ENCODE peak calls at places on chromosome 3, in nine cellular contexts. G is activated B cell treated with CpG ODN at 0.5 μM for 24 hours; V is memory B cell; J is effector CD4-positive, alpha-beta T cell; N is right lobe of liver; T is H54; A is stimulated activated naive CD8-positive, alpha-beta T cell treated with anti-CD3 and anti-CD28 coated beads, Interleukin-15, Interleukin-2, amounts not matched to agents 100 U/mL and 50 U/mL, for 24 hours; H is IMR-90; Z is GM23338. W is an unnamed sample.

GRCh38 chr3:6717026-6717943 is 143.6 kb upstream of the GRM7 start:
- DNase-seq in G (no peak), V (no peak), J (no peak), N (no peak), T (no peak), A (no peak), H (no peak), Z (no peak), W (no peak)

GRCh38 chr3:63015614-63016016 is 140.4 kb upstream of the CADPS start:
- DNase-seq in G (no peak), V (no peak), J (no peak), N (no peak), T (no peak), A (no peak), H (no peak), Z (peak), W (peak)

GRCh38 chr3:101643861-101644613 is 32.9 kb downstream of the ZBTB11 start:
- DNase-seq in G (no peak), V (no peak), J (peak), N (no peak), T (no peak), A (peak), H (peak), Z (no peak), W (no peak)

GRCh38 chr3:120615863-120616599 is 19.9 kb downstream of the NDUFB4 start:
- DNase-seq in G (no peak), V (no peak), J (no peak), N (no peak), T (peak), A (no peak), H (peak), Z (peak), W (no peak)

GRCh38 chr3:74897006-74897405 is 282.5 kb upstream of the CNTN3 start:
- DNase-seq in G (no peak), V (no peak), J (no peak), N (no peak), T (peak), A (no peak), H (no peak), Z (peak), W (no peak)

GRCh38 chr3:160686955-160687535 is 10.1 kb downstream of the ARL14 start:
- DNase-seq in G (no peak), V (no peak), J (no peak), N (no peak), T (no peak), A (no peak), H (peak), Z (peak), W (no peak)

GRCh38 chr3:127043041-127043641 is 60.2 kb downstream of the PLXNA1 start:
- DNase-seq in G (no peak), V (no peak), J (no peak), N (peak), T (no peak), A (no peak), H (no peak), Z (peak), W (peak)

GRCh38 chr3:156382458-156383346 is 172.2 kb downstream of the SSR3 start:
- DNase-seq in G (no peak), V (peak), J (no peak), N (no peak), T (peak), A (peak), H (peak), Z (peak), W (peak)

GRCh38 chr3:31402118-31402517 is 130.6 kb upstream of the STT3B start:
- DNase-seq in G (no peak), V (no peak), J (no peak), N (no peak), T (no peak), A (no peak), H (no peak), Z (no peak), W (no peak)

GRCh38 chr3:66342717-66343373 is 122.0 kb downstream of the SLC25A26 start:
- DNase-seq in G (no peak), V (no peak), J (no peak), N (no peak), T (no peak), A (no peak), H (no peak), Z (no peak), W (no peak)

GRCh38 chr3:28317438-28318022 is 31.0 kb upstream of the ZCWPW2 start:
- DNase-seq in G (no peak), V (peak), J (peak), N (peak), T (no peak), A (peak), H (peak), Z (peak), W (no peak)

GRCh38 chr3:67017211-67017610 is 19.1 kb downstream of the KBTBD8 start:
- DNase-seq in G (no peak), V (no peak), J (no peak), N (no peak), T (no peak), A (no peak), H (peak), Z (no peak), W (peak)

GRCh38 chr3:122132949-122133540 is 50.4 kb upstream of the CASR start:
- DNase-seq in G (no peak), V (no peak), J (no peak), N (no peak), T (no peak), A (no peak), H (no peak), Z (no peak), W (no peak)

GRCh38 chr3:184683900-184684560 is 27.8 kb downstream of the MAGEF1 start:
- DNase-seq in G (no peak), V (no peak), J (no peak), N (no peak), T (no peak), A (no peak), H (no peak), Z (no peak), W (peak)

GRCh38 chr3:49531715-49532114 is 22.6 kb upstream of the BSN start:
- DNase-seq in G (no peak), V (no peak), J (no peak), N (no peak), T (no peak), A (peak), H (no peak), Z (no peak), W (no peak)

GRCh38 chr3:19934098-19934566 is at the start of gene EFHB:
- DNase-seq in G (no peak), V (no peak), J (no peak), N (no peak), T (no peak), A (peak), H (peak), Z (peak), W (peak)

GRCh38 chr3:9135526-9135925 is 113.9 kb downstream of the SRGAP3 start:
- DNase-seq in G (no peak), V (no peak), J (no peak), N (no peak), T (no peak), A (no peak), H (no peak), Z (peak), W (peak)

GRCh38 chr3:71784914-71785593 is at the start of gene PROK2:
- DNase-seq in G (peak), V (no peak), J (no peak), N (no peak), T (no peak), A (peak), H (no peak), Z (peak), W (peak)

GRCh38 chr3:196186661-196187573 is 24.3 kb downstream of the ZDHHC19 start:
- DNase-seq in G (no peak), V (peak), J (no peak), N (no peak), T (no peak), A (no peak), H (peak), Z (peak), W (peak)

GRCh38 chr3:30751610-30752299 is 142.7 kb downstream of the GADL1 start:
- DNase-seq in G (peak), V (peak), J (peak), N (no peak), T (no peak), A (peak), H (peak), Z (peak), W (peak)

GRCh38 chr3:64687781-64688515 is at the start of gene ADAMTS9:
- DNase-seq in G (no peak), V (no peak), J (no peak), N (peak), T (no peak), A (no peak), H (peak), Z (peak), W (peak)

GRCh38 chr3:14124223-14124614 is 451 bp downstream of the CHCHD4 start:
- DNase-seq in G (no peak), V (no peak), J (peak), N (peak), T (no peak), A (peak), H (no peak), Z (peak), W (peak)